ENCODE peak calls at places on chromosomes 1 and 21, in six cellular contexts. F is endothelial cell of umbilical vein, D is A549, B is HepG2, O is GM12878, S is K562. G is an unnamed sample.

GRCh38 chr21:41396452-41397107 is 29.5 kb upstream of the MX1 start:
- DNase-seq in F (no peak), D (no peak), B (no peak), O (no peak), S (no peak), G (peak)

GRCh38 chr1:240219104-240219503 is 127.4 kb downstream of the FMN2 start:
- DNase-seq in F (no peak), D (no peak), B (no peak), O (no peak), S (no peak), G (no peak)

GRCh38 chr21:37593015-37593414 is 226.4 kb downstream of the DYRK1A start:
- DNase-seq in F (peak), D (no peak), B (no peak), O (no peak), S (no peak), G (peak)

GRCh38 chr1:83064589-83065242 is 934.2 kb downstream of the TTLL7 start:
- DNase-seq in F (no peak), D (no peak), B (no peak), O (no peak), S (no peak), G (no peak)

GRCh38 chr1:33094971-33095604 is 14.1 kb downstream of the AZIN2 start:
- DNase-seq in F (peak), D (peak), B (peak), O (no peak), S (peak), G (peak)

GRCh38 chr1:179923044-179923443 is 31.6 kb upstream of the CEP350 start:
- DNase-seq in F (no peak), D (no peak), B (no peak), O (no peak), S (no peak), G (peak)

GRCh38 chr1:196660272-196660671 is 8.4 kb downstream of the CFH start:
- DNase-seq in F (no peak), D (no peak), B (no peak), O (no peak), S (no peak), G (no peak)

GRCh38 chr1:150574260-150575071 is 4.9 kb downstream of the MCL1 start:
- DNase-seq in F (no peak), D (no peak), B (no peak), O (no peak), S (no peak), G (no peak)

GRCh38 chr1:173044656-173045055 is 6.1 kb downstream of the TNFSF18 start:
- DNase-seq in F (no peak), D (no peak), B (no peak), O (no peak), S (no peak), G (no peak)

GRCh38 chr1:102463328-102463727 is 466.6 kb upstream of the OLFM3 start:
- DNase-seq in F (no peak), D (no peak), B (no peak), O (no peak), S (no peak), G (no peak)

GRCh38 chr1:61692155-61692783 is 32.7 kb downstream of the TM2D1 start:
- DNase-seq in F (peak), D (no peak), B (no peak), O (no peak), S (no peak), G (no peak)

GRCh38 chr1:38029725-38030511 is 16.7 kb downstream of the POU3F1 start:
- DNase-seq in F (peak), D (no peak), B (no peak), O (peak), S (no peak), G (peak)

GRCh38 chr1:156394082-156394481 is 25.1 kb downstream of the RHBG start:
- DNase-seq in F (no peak), D (no peak), B (no peak), O (no peak), S (no peak), G (no peak)

GRCh38 chr1:2480986-2481364 is 4.9 kb downstream of the PLCH2 start:
- DNase-seq in F (no peak), D (no peak), B (no peak), O (no peak), S (no peak), G (no peak)

GRCh38 chr1:155648207-155649147 is 38.5 kb downstream of the MSTO1 start:
- DNase-seq in F (peak), D (peak), B (peak), O (no peak), S (no peak), G (peak)

GRCh38 chr1:229085291-229085690 is 185.6 kb upstream of the RAB4A start:
- DNase-seq in F (no peak), D (no peak), B (no peak), O (no peak), S (no peak), G (no peak)

GRCh38 chr1:226635456-226635941 is 86.9 kb downstream of the STUM start:
- DNase-seq in F (no peak), D (no peak), B (no peak), O (no peak), S (no peak), G (no peak)

GRCh38 chr1:9589144-9589718 is 520 bp downstream of the TMEM201 start:
- DNase-seq in F (peak), D (no peak), B (no peak), O (no peak), S (no peak), G (peak)

GRCh38 chr1:17462677-17463076 is 23.2 kb upstream of the RCC2 start:
- DNase-seq in F (no peak), D (no peak), B (no peak), O (no peak), S (no peak), G (no peak)

GRCh38 chr1:17465186-17465585 is 25.7 kb upstream of the RCC2 start:
- DNase-seq in F (no peak), D (no peak), B (no peak), O (no peak), S (no peak), G (peak)

GRCh38 chr1:17458794-17459193 is 19.3 kb upstream of the RCC2 start:
- DNase-seq in F (no peak), D (no peak), B (no peak), O (no peak), S (no peak), G (no peak)

GRCh38 chr1:17463991-17464390 is 24.5 kb upstream of the RCC2 start:
- DNase-seq in F (no peak), D (no peak), B (no peak), O (no peak), S (no peak), G (no peak)

GRCh38 chr1:17460265-17460664 is 20.8 kb upstream of the RCC2 start:
- DNase-seq in F (no peak), D (no peak), B (no peak), O (no peak), S (no peak), G (no peak)
- TF ChIP-seq MYC in F (no peak), D (no peak), B (no peak), O (no peak), S (no peak), G (no peak)

DNA sequence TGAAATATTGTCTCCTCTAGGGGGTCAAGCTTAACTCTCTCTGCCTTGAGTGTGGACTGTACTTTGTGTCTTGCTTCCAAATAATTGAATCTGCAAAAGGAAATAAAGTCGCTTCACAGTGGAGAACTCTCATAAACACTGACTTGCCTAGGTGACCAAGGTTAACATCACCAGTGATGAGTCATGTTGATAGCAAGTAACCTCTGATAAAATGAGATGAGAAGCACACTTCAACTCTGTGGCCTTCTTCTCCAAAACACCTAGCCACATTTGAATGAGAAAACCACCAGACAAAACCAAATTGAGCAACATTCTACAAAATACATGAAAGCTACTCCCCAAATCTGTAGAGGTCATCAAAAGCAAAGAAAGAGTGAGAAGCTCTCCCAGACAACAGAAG is 37.6 kb downstream of the PDE4B start:
- DNase-seq in F (no peak), D (no peak), B (no peak), O (no peak), S (no peak), G (no peak)
- TF ChIP-seq MAX in F (no peak), D (no peak), B (no peak), O (no peak), S (no peak), G (no peak)

GRCh38 chr1:153519242-153519641 is 16.5 kb downstream of the S100A6 start:
- DNase-seq in F (no peak), D (no peak), B (no peak), O (no peak), S (no peak), G (no peak)
- TF ChIP-seq MYC in F (no peak), D (no peak), B (no peak), O (no peak), S (no peak), G (no peak)

GRCh38 chr1:64864018-64864945 is 102.1 kb downstream of the JAK1 start:
- DNase-seq in F (peak), D (no peak), B (no peak), O (peak), S (peak), G (peak)

GRCh38 chr1:64865105-64865757 is 101.1 kb downstream of the JAK1 start:
- DNase-seq in F (no peak), D (no peak), B (no peak), O (no peak), S (no peak), G (no peak)

GRCh38 chr1:64871256-64871655 is 95.1 kb downstream of the JAK1 start:
- DNase-seq in F (peak), D (no peak), B (no peak), O (no peak), S (no peak), G (no peak)

GRCh38 chr1:64866689-64867088 is 99.7 kb downstream of the JAK1 start:
- DNase-seq in F (no peak), D (no peak), B (no peak), O (no peak), S (no peak), G (no peak)

DNA sequence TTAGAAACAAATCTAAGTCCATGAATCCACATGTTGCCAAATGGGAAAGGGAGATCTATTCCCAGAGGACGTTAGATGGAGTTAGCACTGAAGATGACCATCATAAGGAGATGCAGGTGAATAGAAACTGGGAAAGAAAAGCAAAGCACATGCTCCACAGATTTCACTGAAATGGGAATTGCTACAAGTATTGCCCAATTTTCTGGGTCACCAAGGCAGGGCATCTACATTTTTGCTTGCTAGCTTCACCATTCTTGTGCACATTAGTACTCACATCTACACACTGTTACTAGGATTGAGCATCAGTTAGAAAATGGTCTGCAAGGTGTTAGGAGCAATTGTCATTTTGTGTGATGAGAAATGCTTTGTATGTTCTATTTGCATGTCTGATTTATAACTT is 99.1 kb downstream of the JAK1 start:
- DNase-seq in F (no peak), D (no peak), B (no peak), O (no peak), S (no peak), G (no peak)
- TF ChIP-seq MAX in F (no peak), D (no peak), B (no peak), O (no peak), S (no peak), G (no peak)

GRCh38 chr1:211082824-211083223 is 51.1 kb downstream of the KCNH1 start:
- DNase-seq in F (no peak), D (no peak), B (no peak), O (no peak), S (no peak), G (peak)
- TF ChIP-seq MYC in F (no peak), D (no peak), B (no peak), O (no peak), S (no peak), G (no peak)

GRCh38 chr1:208007319-208007937 is 96.5 kb upstream of the CD34 start:
- DNase-seq in F (peak), D (no peak), B (no peak), O (no peak), S (no peak), G (no peak)

GRCh38 chr1:208009303-208009702 is 98.4 kb upstream of the CD34 start:
- DNase-seq in F (no peak), D (no peak), B (no peak), O (no peak), S (no peak), G (no peak)

GRCh38 chr1:208007938-208008342 is 97.0 kb upstream of the CD34 start:
- DNase-seq in F (peak), D (no peak), B (no peak), O (no peak), S (no peak), G (no peak)

GRCh38 chr1:208010070-208010469 is 99.1 kb upstream of the CD34 start:
- DNase-seq in F (no peak), D (no peak), B (no peak), O (no peak), S (no peak), G (no peak)

GRCh38 chr1:208008534-208008933 is 97.6 kb upstream of the CD34 start:
- DNase-seq in F (no peak), D (no peak), B (no peak), O (no peak), S (no peak), G (no peak)
- TF ChIP-seq MAX in F (no peak), D (no peak), B (no peak), O (no peak), S (no peak), G (no peak)

GRCh38 chr1:13813398-13814012 is 113.5 kb downstream of the PRDM2 start:
- DNase-seq in F (peak), D (no peak), B (no peak), O (no peak), S (peak), G (peak)
- TF ChIP-seq MYC in F (no peak), D (no peak), B (no peak), O (no peak), S (no peak), G (no peak)

DNA sequence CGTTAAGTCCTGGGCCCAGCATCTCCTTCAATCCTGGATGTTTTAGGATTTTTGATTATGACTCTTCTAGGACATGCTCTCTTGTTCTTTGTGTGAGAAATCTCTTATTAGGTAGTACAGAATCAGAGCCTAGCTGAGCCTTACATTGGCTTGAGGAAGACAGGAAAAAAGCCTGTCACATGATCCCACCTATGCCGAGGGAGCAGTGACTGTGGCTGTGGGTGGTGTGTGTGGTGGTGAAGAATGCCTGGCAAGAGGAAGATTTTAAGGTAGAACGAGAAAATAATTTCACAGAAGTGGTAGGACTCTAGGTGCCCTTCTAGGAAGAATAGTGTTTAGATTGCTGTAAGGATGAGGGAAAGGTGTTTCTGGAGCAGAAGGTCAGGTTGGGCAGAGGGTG is 449.5 kb upstream of the PROX1 start:
- DNase-seq in F (no peak), D (no peak), B (no peak), O (no peak), S (no peak), G (no peak)
- TF ChIP-seq MAX in F (no peak), D (no peak), B (no peak), O (no peak), S (no peak), G (no peak)

DNA sequence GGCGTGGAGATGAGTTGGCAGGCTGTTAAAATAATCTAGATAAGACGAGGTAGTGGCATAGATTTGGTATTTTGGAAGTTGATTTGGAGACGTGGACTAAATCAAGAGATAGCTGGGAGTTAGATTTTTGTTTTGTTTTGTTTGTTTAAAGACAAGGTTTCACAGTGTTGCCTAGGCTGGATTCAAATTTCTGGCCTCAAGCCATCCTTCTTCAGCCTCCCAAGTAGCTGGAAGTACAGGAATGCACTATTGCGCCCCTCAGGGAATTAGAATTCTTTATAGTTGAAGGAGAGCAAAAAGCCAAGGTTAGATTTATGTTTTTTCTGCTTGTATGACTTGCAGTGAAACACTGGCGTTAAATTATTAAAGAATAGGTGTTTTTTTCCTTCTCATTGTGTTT is 22.3 kb upstream of the SNRPE start:
- DNase-seq in F (peak), D (no peak), B (no peak), O (no peak), S (no peak), G (no peak)
- TF ChIP-seq MYC in F (no peak), D (no peak), B (no peak), O (no peak), S (no peak), G (no peak)

DNA sequence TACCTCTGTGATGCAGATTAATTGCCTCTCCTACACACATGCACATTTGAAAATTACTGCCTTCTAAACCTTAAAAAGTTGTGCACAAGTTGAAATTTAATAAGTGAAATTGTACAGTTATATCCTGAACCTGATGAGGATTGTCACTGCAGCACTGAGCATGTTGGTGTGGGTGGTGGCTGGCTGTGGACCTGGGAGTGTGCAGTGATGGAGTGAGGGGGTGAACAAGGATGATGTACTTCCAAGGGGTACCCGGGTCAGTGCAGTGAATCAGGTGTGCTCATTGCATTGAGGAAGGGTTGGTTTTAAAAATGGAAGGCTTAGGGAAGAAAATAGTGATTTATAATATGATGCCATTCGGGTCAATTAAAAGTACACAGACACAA is 24.1 kb downstream of the DIP2A start:
- DNase-seq in F (no peak), D (no peak), B (no peak), O (no peak), S (no peak), G (no peak)
- TF ChIP-seq MAX in F (no peak), D (no peak), B (no peak), O (no peak), S (no peak), G (no peak)